ENCODE peak calls at places on chromosomes 3 and 15, in ten cellular contexts. Y, J, T, P, Z, O, R, H, S and K are unnamed samples.

GRCh38 chr3:64650710-64651109 is 37.1 kb downstream of the ADAMTS9 start:
- DNase-seq in Y (no peak), J (peak), T (no peak), P (no peak), Z (no peak), O (no peak), R (peak), H (no peak), S (no peak), K (no peak)

GRCh38 chr3:127815001-127815400 is 7.3 kb downstream of the MGLL start:
- DNase-seq in Y (no peak), J (no peak), T (no peak), P (no peak), Z (no peak), O (no peak), R (no peak), H (no peak), S (no peak), K (no peak)

GRCh38 chr15:89755701-89756100 is 4.7 kb upstream of the MESP1 start:
- DNase-seq in Y (no peak), J (no peak), T (no peak), P (no peak), Z (no peak), O (no peak), R (no peak), H (no peak), S (no peak), K (no peak)

GRCh38 chr15:94287794-94288246 is 56.5 kb downstream of the MCTP2 start:
- DNase-seq in Y (no peak), J (no peak), T (no peak), P (no peak), Z (no peak), O (no peak), R (no peak), H (peak), S (peak), K (no peak)

GRCh38 chr3:155946178-155946577 is 75.7 kb downstream of the GMPS start:
- DNase-seq in Y (no peak), J (peak), T (no peak), P (no peak), Z (peak), O (no peak), R (peak), H (no peak), S (no peak), K (no peak)

GRCh38 chr3:145698252-145698651 is 462.7 kb downstream of the PLOD2 start:
- DNase-seq in Y (no peak), J (peak), T (no peak), P (no peak), Z (no peak), O (no peak), R (no peak), H (no peak), S (no peak), K (no peak)

GRCh38 chr3:24504765-24505164 is 10.1 kb upstream of the THRB start:
- DNase-seq in Y (no peak), J (no peak), T (no peak), P (no peak), Z (no peak), O (no peak), R (no peak), H (no peak), S (no peak), K (no peak)

GRCh38 chr3:124336067-124336656 is 344.2 kb upstream of the ROPN1 start:
- DNase-seq in Y (peak), J (no peak), T (no peak), P (no peak), Z (no peak), O (no peak), R (no peak), H (no peak), S (no peak), K (no peak)

GRCh38 chr15:69755571-69756310 is 303.1 kb downstream of the RPLP1 start:
- DNase-seq in Y (no peak), J (peak), T (no peak), P (no peak), Z (no peak), O (no peak), R (peak), H (peak), S (peak), K (no peak)

GRCh38 chr3:11304160-11304559 is 32.0 kb downstream of the ATG7 start:
- DNase-seq in Y (no peak), J (no peak), T (no peak), P (no peak), Z (no peak), O (no peak), R (no peak), H (no peak), S (no peak), K (no peak)

GRCh38 chr15:92809880-92810361 is 90.2 kb upstream of the CHD2 start:
- DNase-seq in Y (peak), J (no peak), T (no peak), P (no peak), Z (peak), O (no peak), R (peak), H (peak), S (no peak), K (peak)

GRCh38 chr3:132382267-132382666 is 35.0 kb upstream of the DNAJC13 start:
- DNase-seq in Y (no peak), J (no peak), T (no peak), P (no peak), Z (no peak), O (no peak), R (no peak), H (no peak), S (no peak), K (no peak)

GRCh38 chr3:158434412-158435038 is 136.5 kb upstream of the MLF1 start:
- DNase-seq in Y (peak), J (peak), T (peak), P (peak), Z (peak), O (peak), R (peak), H (no peak), S (no peak), K (peak)

GRCh38 chr15:74809242-74809641 is 3.4 kb upstream of the LMAN1L start:
- DNase-seq in Y (no peak), J (no peak), T (no peak), P (no peak), Z (no peak), O (no peak), R (no peak), H (no peak), S (no peak), K (no peak)